ENCODE peak calls at places on chromosomes 1 and 21, in nine cellular contexts. R is cardiac muscle cell; P is transverse colon; Z is stomach; B is gastrocnemius medialis; N is thoracic aorta; G is CD8-positive, alpha-beta memory T cell; M is neuronal stem cell; W is CD4-positive, CD25-positive, alpha-beta regulatory T cell. X is an unnamed sample.
A peak's percentile ranks its signal among the peaks of the same experiment; 100 is the strongest.

GRCh38 chr1:153190373-153190772 is 12.9 kb upstream of the LELP1 start:
- DNase-seq in R (no peak), P (no peak), Z (no peak), B (no peak), N (no peak), G (no peak), M (no peak), W (no peak), X (peak; percentile 18)

GRCh38 chr1:113333056-113333455 is 57.3 kb upstream of the MAGI3 start:
- DNase-seq in R (no peak), P (no peak), Z (no peak), B (no peak), N (no peak), G (no peak), M (no peak), W (no peak), X (no peak)

GRCh38 chr1:100646000-100646399 is 73.5 kb upstream of the VCAM1 start:
- DNase-seq in R (no peak), P (no peak), Z (no peak), B (no peak), N (no peak), G (no peak), M (no peak), W (no peak), X (no peak)

GRCh38 chr1:159923203-159924024 is 1.9 kb downstream of the TAGLN2 start:
- DNase-seq in R (peak; percentile 92), P (peak; percentile 92), Z (peak; percentile 89), B (peak; percentile 71), N (peak; percentile 80), G (peak; percentile 94), M (no peak), W (peak; percentile 89), X (peak; percentile 89)

GRCh38 chr1:23776198-23776597 is 2.0 kb upstream of the PITHD1 start:
- DNase-seq in R (no peak), P (no peak), Z (no peak), B (no peak), N (no peak), G (no peak), M (no peak), W (no peak), X (no peak)

GRCh38 chr1:96730574-96731298 is 9.2 kb downstream of the PTBP2 start:
- DNase-seq in R (peak; percentile 43), P (no peak), Z (no peak), B (no peak), N (no peak), G (no peak), M (no peak), W (no peak), X (no peak)

GRCh38 chr21:14273736-14274538 is 58.0 kb downstream of the RBM11 start:
- DNase-seq in R (peak; percentile 1), P (peak; percentile 94), Z (peak; percentile 44), B (peak; percentile 23), N (no peak), G (no peak), M (no peak), W (no peak), X (peak; percentile 44)

GRCh38 chr1:15210651-15211390 is 36.2 kb upstream of the FHAD1 start:
- DNase-seq in R (no peak), P (no peak), Z (no peak), B (no peak), N (no peak), G (no peak), M (no peak), W (no peak), X (no peak)

GRCh38 chr1:66940968-66941367 is 16.2 kb downstream of the MIER1 start:
- DNase-seq in R (peak; percentile 36), P (no peak), Z (no peak), B (no peak), N (no peak), G (no peak), M (no peak), W (no peak), X (no peak)

GRCh38 chr1:66943361-66943969 is 18.7 kb downstream of the MIER1 start:
- DNase-seq in R (no peak), P (no peak), Z (no peak), B (no peak), N (no peak), G (no peak), M (no peak), W (no peak), X (no peak)

GRCh38 chr1:66945316-66945715 is 20.5 kb downstream of the MIER1 start:
- DNase-seq in R (no peak), P (no peak), Z (no peak), B (no peak), N (no peak), G (no peak), M (no peak), W (no peak), X (no peak)

GRCh38 chr1:66947267-66947666 is 22.5 kb downstream of the MIER1 start:
- DNase-seq in R (no peak), P (no peak), Z (no peak), B (no peak), N (no peak), G (no peak), M (no peak), W (no peak), X (no peak)

DNA sequence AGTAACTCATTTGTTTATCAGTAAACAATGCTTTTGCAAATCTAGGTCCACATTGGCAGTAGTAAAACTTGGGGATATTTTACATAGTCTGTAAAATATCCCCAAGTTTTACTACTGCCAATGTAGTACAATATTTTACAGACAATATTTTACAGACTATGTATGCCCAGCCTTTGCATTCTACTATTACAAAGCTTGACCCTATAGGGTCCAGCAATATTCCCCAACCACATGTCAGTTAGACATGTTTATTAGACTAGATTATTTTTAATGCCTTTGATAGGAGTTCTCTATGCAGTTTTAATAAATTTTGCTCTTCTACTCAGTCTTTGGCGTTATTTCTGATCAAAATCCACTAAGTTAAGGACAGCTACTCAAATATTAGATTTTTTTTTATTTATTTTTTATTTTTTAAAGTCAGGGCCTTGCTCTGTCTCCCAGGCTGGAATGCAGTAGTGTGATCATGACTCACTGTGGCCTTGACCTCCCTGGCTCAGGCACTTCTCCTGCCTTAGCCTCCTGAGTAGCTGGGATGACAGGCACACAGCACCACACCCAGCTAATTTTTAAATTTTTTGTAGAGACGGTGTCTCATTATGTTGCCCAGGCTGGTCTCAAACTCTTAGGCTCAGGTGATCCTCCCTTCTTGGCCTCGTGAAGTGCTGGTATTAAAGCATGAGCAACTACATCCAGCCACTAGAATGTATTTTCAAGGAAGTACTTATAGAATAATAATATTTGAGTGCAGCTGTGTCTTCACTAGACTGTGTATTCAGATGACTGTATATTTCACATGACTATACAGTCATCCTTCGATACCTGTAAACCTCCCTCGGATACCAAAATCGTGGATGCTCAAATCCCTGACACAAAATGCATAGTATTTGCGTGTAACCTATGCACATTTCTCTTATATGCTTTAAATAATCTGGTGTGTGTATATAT is 19.8 kb downstream of the MIER1 start:
- DNase-seq in R (peak; percentile 79), P (peak; percentile 38), Z (no peak), B (peak; percentile 54), N (no peak), G (no peak), M (no peak), W (no peak), X (no peak)
- H3K4me1 ChIP-seq in R (no peaks in the 10 kb centered on the region), P (no peaks in the 10 kb centered on the region), Z (peaks cover 88% of the 10 kb centered on the region), B (peaks cover 11% of the 10 kb centered on the region), N (peaks cover 21% of the 10 kb centered on the region), G (peaks cover 44% of the 10 kb centered on the region), M (no peaks in the 10 kb centered on the region), W (peaks cover 19% of the 10 kb centered on the region), X (peaks cover 7% of the 10 kb centered on the region)

GRCh38 chr1:170175032-170175431 is 29.3 kb downstream of the NTMT2 start:
- DNase-seq in R (peak; percentile 37), P (no peak), Z (no peak), B (no peak), N (no peak), G (no peak), M (no peak), W (no peak), X (no peak)

GRCh38 chr1:170176772-170177171 is 31.0 kb downstream of the NTMT2 start:
- DNase-seq in R (no peak), P (no peak), Z (no peak), B (no peak), N (no peak), G (no peak), M (no peak), W (no peak), X (no peak)

GRCh38 chr1:170174395-170174794 is 28.6 kb downstream of the NTMT2 start:
- DNase-seq in R (no peak), P (no peak), Z (no peak), B (no peak), N (no peak), G (no peak), M (no peak), W (no peak), X (no peak)

DNA sequence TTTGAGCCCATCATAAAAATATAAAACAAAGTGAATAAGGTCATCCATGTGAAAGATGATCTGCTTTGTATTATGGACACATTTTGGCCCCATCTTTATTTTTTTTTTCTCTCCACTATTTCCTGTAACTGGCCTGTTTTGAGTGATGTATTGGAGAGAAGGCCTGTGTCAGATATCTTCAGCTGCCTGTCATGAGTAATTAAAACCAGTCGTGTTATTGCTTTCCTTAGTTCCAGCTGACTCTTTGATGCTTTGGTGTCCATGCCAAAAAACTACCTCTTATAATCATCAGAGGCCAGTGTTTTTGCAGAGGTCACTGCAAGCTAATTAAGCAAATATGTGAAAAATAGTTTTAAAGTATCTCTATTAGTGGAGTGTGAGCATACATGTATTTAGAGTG is 29.7 kb downstream of the NTMT2 start:
- DNase-seq in R (no peak), P (no peak), Z (no peak), B (no peak), N (no peak), G (no peak), M (no peak), W (no peak), X (no peak)
- H3K4me1 ChIP-seq in R (no peaks in the 10 kb centered on the region), P (no peaks in the 10 kb centered on the region), Z (no peaks in the 10 kb centered on the region), B (no peaks in the 10 kb centered on the region), N (no peaks in the 10 kb centered on the region), G (no peaks in the 10 kb centered on the region), M (no peaks in the 10 kb centered on the region), W (no peaks in the 10 kb centered on the region), X (no peaks in the 10 kb centered on the region)

DNA sequence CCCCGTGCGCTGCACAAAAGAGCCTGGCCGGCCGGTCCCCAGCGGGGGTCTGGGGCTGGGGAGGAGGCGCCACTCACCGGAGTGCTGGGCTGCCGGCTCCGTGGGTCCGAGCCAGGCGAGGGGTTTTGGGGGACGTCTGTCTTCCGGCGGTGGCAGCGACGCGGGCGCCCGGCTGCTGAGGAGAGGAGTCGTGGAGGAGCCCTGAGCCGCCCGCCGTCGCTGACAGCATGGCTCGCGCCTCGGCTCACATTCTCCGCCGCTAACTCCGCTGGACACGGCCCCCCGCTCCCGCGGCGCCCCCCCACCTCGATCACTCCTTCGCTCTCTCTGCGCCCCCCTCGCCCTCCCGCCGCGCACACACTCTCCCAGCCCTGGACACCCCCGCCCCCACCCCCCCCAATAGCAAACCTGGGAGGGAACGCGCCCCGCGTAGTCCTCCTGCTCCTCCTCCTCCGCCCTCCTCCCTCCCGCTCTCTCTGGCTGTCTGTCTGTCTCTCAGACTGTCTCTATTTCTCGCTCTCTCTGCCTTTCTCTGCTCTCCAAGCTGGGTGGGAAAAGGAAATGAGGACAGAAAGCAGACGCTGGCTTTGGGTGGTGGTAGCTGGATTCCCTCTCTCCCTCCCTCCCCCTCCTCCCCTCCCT is 503 bp downstream of the AHDC1 start:
- DNase-seq in R (no peak), P (peak; percentile 47), Z (peak; percentile 32), B (no peak), N (no peak), G (peak; percentile 37), M (no peak), W (no peak), X (no peak)
- H3K4me1 ChIP-seq in R (peaks cover 41% of the 10 kb centered on the region), P (peaks cover 27% of the 10 kb centered on the region), Z (peaks cover 66% of the 10 kb centered on the region), B (peaks cover 39% of the 10 kb centered on the region), N (peaks cover 29% of the 10 kb centered on the region), G (peaks cover 52% of the 10 kb centered on the region), M (peaks cover 57% of the 10 kb centered on the region), W (peaks cover 42% of the 10 kb centered on the region), X (peaks cover 18% of the 10 kb centered on the region)

GRCh38 chr1:154940880-154941228 is 4.3 kb upstream of the PMVK start:
- DNase-seq in R (no peak), P (no peak), Z (no peak), B (no peak), N (no peak), G (no peak), M (no peak), W (no peak), X (no peak)
- H3K4me1 ChIP-seq in R (peaks cover 25% of the 10 kb centered on the region), P (peaks cover 19% of the 10 kb centered on the region), Z (peaks cover 82% of the 10 kb centered on the region), B (peaks cover 13% of the 10 kb centered on the region), N (peaks cover 12% of the 10 kb centered on the region), G (peaks cover 65% of the 10 kb centered on the region), M (peaks cover 23% of the 10 kb centered on the region), W (peaks cover 68% of the 10 kb centered on the region), X (peaks cover 3% of the 10 kb centered on the region)

X was measured in pancreas.